ENCODE peak calls at places on chromosome 2, in five cellular contexts. D, S, U, I and N are unnamed samples.

GRCh38 chr2:43180901-43181300 is 45.5 kb downstream of the ZFP36L2 start:
- DNase-seq in D (no peak), S (no peak), U (no peak), I (no peak), N (no peak)

GRCh38 chr2:218570850-218571249 is 2.2 kb downstream of the CNOT9 start:
- DNase-seq in D (peak), S (peak), U (no peak), I (no peak), N (peak)

GRCh38 chr2:150624001-150624401 is 136.5 kb upstream of the RND3 start:
- DNase-seq in D (no peak), S (peak), U (no peak), I (no peak), N (peak)

GRCh38 chr2:24919100-24919976 is 699 bp downstream of the ADCY3 start:
- DNase-seq in D (no peak), S (no peak), U (peak), I (peak), N (peak)

GRCh38 chr2:99771691-99772333 is 282.0 kb upstream of the REV1 start:
- DNase-seq in D (no peak), S (no peak), U (no peak), I (no peak), N (no peak)

GRCh38 chr2:142165790-142166189 is 35.0 kb upstream of the LRP1B start:
- DNase-seq in D (peak), S (peak), U (no peak), I (no peak), N (peak)

GRCh38 chr2:231701456-231702373 is 6.6 kb upstream of the PTMA start:
- DNase-seq in D (peak), S (peak), U (no peak), I (no peak), N (peak)

GRCh38 chr2:178860551-178860950 is 53.3 kb upstream of the TTN start:
- DNase-seq in D (peak), S (no peak), U (no peak), I (no peak), N (peak)

GRCh38 chr2:232927793-232928563 is 57.9 kb downstream of the SNORC start:
- DNase-seq in D (no peak), S (no peak), U (no peak), I (peak), N (no peak)

GRCh38 chr2:174544156-174544555 is 53.4 kb downstream of the WIPF1 start:
- DNase-seq in D (no peak), S (no peak), U (no peak), I (no peak), N (peak)

GRCh38 chr2:121123268-121123667 is 161.7 kb downstream of the TFCP2L1 start:
- DNase-seq in D (no peak), S (no peak), U (no peak), I (no peak), N (no peak)
- TF ChIP-seq CTCF in D (no peak), S (no peak), U (no peak), I (no peak), N (no peak)

GRCh38 chr2:239268082-239268481 is 132.7 kb downstream of the HDAC4 start:
- DNase-seq in D (no peak), S (no peak), U (no peak), I (peak), N (no peak)

GRCh38 chr2:239269959-239270358 is 130.9 kb downstream of the HDAC4 start:
- DNase-seq in D (no peak), S (no peak), U (no peak), I (peak), N (no peak)

GRCh38 chr2:239269173-239269865 is 131.5 kb downstream of the HDAC4 start:
- DNase-seq in D (no peak), S (no peak), U (no peak), I (peak), N (no peak)

GRCh38 chr2:239267411-239267941 is 133.3 kb downstream of the HDAC4 start:
- DNase-seq in D (peak), S (peak), U (peak), I (peak), N (peak)

DNA sequence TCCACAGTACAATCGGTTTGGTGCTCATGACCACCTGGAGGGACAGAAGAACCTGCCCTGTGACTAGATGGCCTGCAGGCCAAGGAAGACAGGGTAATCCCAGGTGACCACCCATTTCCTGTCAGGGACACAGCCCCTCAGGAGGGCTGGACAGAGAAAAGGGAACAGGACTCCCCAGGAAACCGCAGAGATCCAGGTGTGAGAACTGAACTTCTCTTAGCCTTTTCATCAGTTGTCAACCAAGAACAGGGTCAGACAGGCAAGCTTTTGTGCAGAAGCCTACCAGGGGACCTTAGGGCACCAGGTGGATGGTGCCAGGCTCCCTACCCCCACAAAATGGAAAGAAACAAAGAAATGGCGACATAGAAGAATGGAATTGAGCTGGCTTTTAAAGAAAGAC is 132.3 kb downstream of the HDAC4 start:
- DNase-seq in D (no peak), S (no peak), U (no peak), I (no peak), N (no peak)
- H3K4me3 ChIP-seq in D (no peak), S (no peak), U (no peak), I (no peak), N (no peak)

DNA sequence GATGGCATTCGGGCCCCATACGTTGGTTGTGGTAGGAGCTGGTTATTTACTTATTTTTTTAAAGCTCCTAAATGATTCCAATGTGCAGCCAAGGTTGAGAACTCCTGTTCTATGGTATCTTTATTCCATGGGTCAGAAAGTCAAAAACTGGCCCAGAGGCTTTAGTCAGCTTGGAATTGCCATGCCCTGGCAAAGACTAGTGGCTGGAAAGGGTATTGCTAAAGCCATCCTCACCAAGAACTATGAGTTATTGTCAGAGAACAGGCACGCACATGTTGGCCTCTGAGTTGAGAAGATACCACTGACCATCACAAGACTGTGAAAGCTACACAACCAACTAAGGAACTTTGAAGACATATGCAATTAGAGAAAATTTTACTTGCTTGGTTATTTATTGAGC is 47.9 kb upstream of the ACMSD start:
- DNase-seq in D (no peak), S (no peak), U (no peak), I (no peak), N (no peak)
- TF ChIP-seq CTCF in D (no peak), S (no peak), U (no peak), I (no peak), N (peak)

GRCh38 chr2:66447676-66448075 is 12.8 kb downstream of the MEIS1 start:
- DNase-seq in D (no peak), S (peak), U (no peak), I (no peak), N (no peak)

GRCh38 chr2:66445781-66446177 is 10.9 kb downstream of the MEIS1 start:
- DNase-seq in D (peak), S (peak), U (no peak), I (peak), N (no peak)

GRCh38 chr2:66445076-66445724 is 10.3 kb downstream of the MEIS1 start:
- DNase-seq in D (peak), S (peak), U (no peak), I (no peak), N (no peak)

GRCh38 chr2:66446924-66447323 is 12.0 kb downstream of the MEIS1 start:
- DNase-seq in D (no peak), S (peak), U (no peak), I (no peak), N (no peak)

DNA sequence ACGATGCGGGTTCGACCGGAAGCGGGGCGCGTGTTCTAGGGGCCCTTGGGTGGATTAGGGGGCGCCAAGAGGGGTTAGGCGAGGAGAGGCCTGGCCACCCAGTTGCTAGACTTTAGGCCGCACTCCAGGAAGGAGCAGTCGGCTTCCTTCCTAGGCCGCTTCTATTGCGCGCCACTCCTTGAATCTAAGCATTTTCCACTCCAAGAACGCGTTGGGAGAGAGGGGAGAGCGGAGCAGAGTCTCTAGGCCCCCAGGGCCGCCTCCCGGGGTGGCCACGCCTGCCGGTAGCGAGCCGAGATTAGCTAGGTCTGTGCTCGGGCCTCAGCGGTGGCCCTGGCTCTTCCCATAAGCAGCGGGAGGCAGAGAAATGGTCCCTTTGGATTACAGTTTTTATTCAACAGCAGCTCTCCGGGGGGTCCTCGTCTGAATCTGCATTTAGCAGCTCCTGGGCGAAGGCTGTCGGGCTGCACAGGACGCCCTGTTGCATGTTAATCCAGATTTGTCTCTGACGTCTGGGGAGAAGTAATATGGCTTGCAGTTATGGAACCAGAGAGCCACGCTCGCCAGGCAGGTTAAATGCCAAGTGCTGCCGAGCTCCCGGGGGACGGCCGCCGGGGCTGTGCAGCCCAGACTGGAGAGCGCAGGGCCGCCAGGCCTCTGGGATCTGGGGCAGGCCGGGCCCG is 11.4 kb downstream of the MEIS1 start:
- DNase-seq in D (peak), S (peak), U (no peak), I (peak), N (peak)
- H3K4me3 ChIP-seq in D (peak), S (peak), U (peak), I (no peak), N (peak)

DNA sequence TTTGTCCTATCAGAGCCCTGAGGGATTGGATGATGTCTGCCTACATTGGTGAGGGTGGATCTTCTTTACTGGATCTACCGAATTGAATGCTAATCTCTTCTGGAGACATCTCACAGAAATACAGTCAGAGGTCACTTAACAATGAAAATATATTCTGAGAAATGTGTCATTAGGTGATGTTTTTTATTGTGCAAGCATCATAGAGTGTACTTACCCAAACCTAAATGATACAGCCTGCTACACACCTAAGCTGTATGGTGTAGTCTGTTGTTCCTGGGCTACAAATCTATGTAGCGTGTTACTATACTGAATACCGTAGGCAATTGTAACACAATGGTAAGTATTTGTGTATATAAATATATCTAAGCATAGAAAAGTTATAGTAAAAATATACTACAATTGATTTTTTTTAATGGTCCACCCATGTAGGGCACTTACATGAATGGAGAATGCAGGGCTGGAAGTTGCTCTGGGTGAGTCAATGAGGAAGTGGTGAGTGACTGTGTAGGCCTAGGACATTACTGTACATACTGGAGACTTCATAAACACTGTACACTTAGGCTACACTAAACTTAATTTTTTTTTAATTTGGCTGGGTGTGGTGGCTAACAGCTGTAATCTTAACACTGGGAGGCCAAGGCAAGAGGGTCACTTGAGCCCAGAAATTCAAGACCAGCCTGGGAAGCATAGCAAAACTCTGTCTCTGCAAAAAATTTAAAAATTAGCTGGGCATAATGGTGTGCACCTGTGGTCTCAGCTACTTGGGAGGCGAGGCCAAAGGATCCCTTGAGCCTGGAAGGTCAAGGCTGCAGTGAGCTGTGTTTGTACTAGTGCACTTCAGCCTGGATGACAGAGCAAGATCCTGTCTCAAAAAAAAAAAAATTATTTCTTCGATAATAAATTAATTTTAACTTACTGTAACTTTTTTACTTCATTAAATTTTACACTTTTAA is 226.3 kb upstream of the UBE2E3 start:
- DNase-seq in D (peak), S (peak), U (no peak), I (no peak), N (peak)
- TF ChIP-seq CTCF in D (no peak), S (no peak), U (no peak), I (no peak), N (no peak)

GRCh38 chr2:157596992-157597681 is 31.5 kb downstream of the ACVR1C start:
- DNase-seq in D (peak), S (peak), U (peak), I (no peak), N (peak)
- H3K4me3 ChIP-seq in D (no peak), S (no peak), U (peak), I (no peak), N (no peak)